ENCODE peak calls at places on chromosomes 3 and 15, in seven cellular contexts. One of them, this sample, is unnamed.

GRCh38 chr3:163543558-163544189 is 1534.6 kb downstream of the SI start:
- DNase-seq in Panc1: no peak
- DNase-seq in hepatocyte: no peak
- DNase-seq in body of pancreas: no peak
- DNase-seq in gastrocnemius medialis: no peak
- DNase-seq in GM12878: no peak
- DNase-seq in H9: no peak
- DNase-seq in this sample: no peak

GRCh38 chr15:93035953-93036810 is 52.8 kb downstream of the RGMA start:
- DNase-seq in H9: peak; percentile 26
- DNase-seq in body of pancreas: peak; percentile 62
- DNase-seq in Panc1: no peak
- DNase-seq in GM12878: no peak
- DNase-seq in hepatocyte: peak; percentile 50
- DNase-seq in gastrocnemius medialis: peak; percentile 51
- DNase-seq in this sample: no peak

GRCh38 chr15:77784361-77785292 is 151.9 kb upstream of the LINGO1 start:
- DNase-seq in Panc1: peak; percentile 7
- DNase-seq in gastrocnemius medialis: no peak
- DNase-seq in body of pancreas: peak; percentile 10
- DNase-seq in H9: peak; percentile 70
- DNase-seq in GM12878: no peak
- DNase-seq in hepatocyte: peak; percentile 21
- DNase-seq in this sample: no peak

GRCh38 chr15:78208887-78209645 is 25.3 kb downstream of the ACSBG1 start:
- DNase-seq in Panc1: no peak
- DNase-seq in hepatocyte: no peak
- DNase-seq in GM12878: no peak
- DNase-seq in gastrocnemius medialis: no peak
- DNase-seq in H9: peak; percentile 26
- DNase-seq in body of pancreas: no peak
- DNase-seq in this sample: no peak

GRCh38 chr3:25803833-25804232 is 13.9 kb downstream of the OXSM start:
- DNase-seq in gastrocnemius medialis: no peak
- DNase-seq in body of pancreas: no peak
- DNase-seq in H9: no peak
- DNase-seq in hepatocyte: no peak
- DNase-seq in Panc1: no peak
- DNase-seq in GM12878: no peak
- DNase-seq in this sample: no peak

GRCh38 chr3:116179091-116179490 is 266.2 kb downstream of the LSAMP start:
- DNase-seq in body of pancreas: no peak
- DNase-seq in GM12878: no peak
- DNase-seq in Panc1: no peak
- DNase-seq in H9: no peak
- DNase-seq in gastrocnemius medialis: no peak
- DNase-seq in hepatocyte: no peak
- DNase-seq in this sample: no peak

GRCh38 chr3:195421410-195421809 is 21.4 kb downstream of the ACAP2 start:
- DNase-seq in body of pancreas: no peak
- DNase-seq in Panc1: no peak
- DNase-seq in hepatocyte: no peak
- DNase-seq in GM12878: no peak
- DNase-seq in gastrocnemius medialis: no peak
- DNase-seq in H9: no peak
- DNase-seq in this sample: no peak

GRCh38 chr15:40085225-40085624 is 23.5 kb downstream of the BMF start:
- DNase-seq in hepatocyte: no peak
- DNase-seq in gastrocnemius medialis: no peak
- DNase-seq in body of pancreas: no peak
- DNase-seq in GM12878: no peak
- DNase-seq in Panc1: no peak
- DNase-seq in H9: no peak
- DNase-seq in this sample: peak; percentile 15

GRCh38 chr15:100711479-100712130 is 109.2 kb downstream of the ASB7 start:
- DNase-seq in gastrocnemius medialis: no peak
- DNase-seq in GM12878: no peak
- DNase-seq in H9: no peak
- DNase-seq in body of pancreas: no peak
- DNase-seq in hepatocyte: no peak
- DNase-seq in Panc1: no peak
- DNase-seq in this sample: no peak

GRCh38 chr3:63324621-63325020 is 46.5 kb downstream of the SYNPR start:
- DNase-seq in hepatocyte: no peak
- DNase-seq in gastrocnemius medialis: no peak
- DNase-seq in H9: no peak
- DNase-seq in Panc1: no peak
- DNase-seq in body of pancreas: no peak
- DNase-seq in GM12878: no peak
- DNase-seq in this sample: no peak

GRCh38 chr15:92638291-92638708 is 17.3 kb downstream of the FAM174B start:
- DNase-seq in hepatocyte: peak; percentile 73
- DNase-seq in gastrocnemius medialis: no peak
- DNase-seq in Panc1: no peak
- DNase-seq in GM12878: no peak
- DNase-seq in H9: no peak
- DNase-seq in body of pancreas: peak; percentile 82
- DNase-seq in this sample: no peak

GRCh38 chr3:130380398-130380797 is 34.9 kb downstream of the COL6A5 start:
- DNase-seq in H9: no peak
- DNase-seq in body of pancreas: no peak
- DNase-seq in Panc1: no peak
- DNase-seq in hepatocyte: no peak
- DNase-seq in GM12878: no peak
- DNase-seq in gastrocnemius medialis: no peak
- DNase-seq in this sample: no peak

GRCh38 chr3:187227658-187228258 is 30.5 kb downstream of the RTP1 start:
- DNase-seq in Panc1: no peak
- DNase-seq in GM12878: no peak
- DNase-seq in hepatocyte: no peak
- DNase-seq in body of pancreas: no peak
- DNase-seq in gastrocnemius medialis: no peak
- DNase-seq in H9: no peak
- DNase-seq in this sample: no peak

GRCh38 chr15:58966698-58967097 is 20.8 kb upstream of the RNF111 start:
- DNase-seq in H9: no peak
- DNase-seq in GM12878: no peak
- DNase-seq in Panc1: no peak
- DNase-seq in hepatocyte: no peak
- DNase-seq in gastrocnemius medialis: no peak
- DNase-seq in body of pancreas: no peak
- DNase-seq in this sample: no peak

GRCh38 chr3:195801251-195802183 is 10.2 kb downstream of the MUC4 start:
- DNase-seq in GM12878: no peak
- DNase-seq in H9: no peak
- DNase-seq in gastrocnemius medialis: no peak
- DNase-seq in Panc1: no peak
- DNase-seq in hepatocyte: no peak
- DNase-seq in body of pancreas: no peak
- DNase-seq in this sample: no peak

GRCh38 chr3:13870902-13871301 is 9.0 kb downstream of the WNT7A start:
- DNase-seq in Panc1: no peak
- DNase-seq in gastrocnemius medialis: no peak
- DNase-seq in hepatocyte: no peak
- DNase-seq in body of pancreas: no peak
- DNase-seq in GM12878: no peak
- DNase-seq in H9: no peak
- DNase-seq in this sample: no peak

GRCh38 chr3:37862219-37862711 is 585 bp downstream of the CTDSPL start:
- DNase-seq in body of pancreas: peak; percentile 45
- DNase-seq in Panc1: no peak
- DNase-seq in H9: peak; percentile 51
- DNase-seq in gastrocnemius medialis: no peak
- DNase-seq in GM12878: no peak
- DNase-seq in hepatocyte: peak; percentile 79
- DNase-seq in this sample: peak; percentile 54

GRCh38 chr3:37863552-37863865 is 1.8 kb downstream of the CTDSPL start:
- DNase-seq in Panc1: no peak
- DNase-seq in H9: no peak
- DNase-seq in hepatocyte: no peak
- DNase-seq in body of pancreas: no peak
- DNase-seq in GM12878: no peak
- DNase-seq in gastrocnemius medialis: no peak
- DNase-seq in this sample: no peak

GRCh38 chr3:37859908-37860199 is 1.8 kb upstream of the CTDSPL start:
- DNase-seq in Panc1: no peak
- DNase-seq in gastrocnemius medialis: no peak
- DNase-seq in body of pancreas: no peak
- DNase-seq in GM12878: no peak
- DNase-seq in H9: no peak
- DNase-seq in hepatocyte: no peak
- DNase-seq in this sample: no peak

GRCh38 chr3:37862712-37863551 is 1.3 kb downstream of the CTDSPL start:
- DNase-seq in H9: peak; percentile 41
- DNase-seq in Panc1: no peak
- DNase-seq in hepatocyte: peak; percentile 28
- DNase-seq in GM12878: no peak
- DNase-seq in body of pancreas: no peak
- DNase-seq in gastrocnemius medialis: peak; percentile 39
- DNase-seq in this sample: no peak

DNA sequence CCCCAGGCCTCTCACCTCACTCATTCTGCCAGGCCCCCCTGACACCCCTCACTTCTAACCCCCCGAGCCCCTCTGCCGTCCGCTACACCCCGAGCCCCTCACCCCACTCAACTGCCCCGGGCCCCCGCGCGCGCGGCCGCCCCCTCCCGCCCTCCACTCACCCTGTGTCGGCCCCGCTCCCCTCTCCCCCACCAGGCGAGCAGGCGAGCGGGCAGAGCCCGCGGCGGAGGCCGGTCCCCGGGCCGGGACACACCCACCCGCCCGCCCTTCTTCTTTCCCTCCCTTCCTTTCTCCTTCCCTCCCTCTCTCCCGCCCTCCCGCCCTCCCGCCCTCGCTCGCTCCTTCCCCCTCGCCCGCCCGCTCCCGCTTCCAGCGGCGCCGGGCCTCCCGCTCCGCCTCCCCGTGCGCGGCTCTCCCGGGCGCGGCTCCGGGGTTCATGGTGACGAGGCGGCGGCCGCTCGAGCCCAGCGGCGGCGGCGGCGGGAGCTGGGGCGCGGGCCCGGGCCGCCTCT is at the start of gene CTDSPL:
- DNase-seq in H9: peak; percentile 60
- DNase-seq in GM12878: no peak
- DNase-seq in body of pancreas: peak; percentile 54
- DNase-seq in Panc1: no peak
- DNase-seq in hepatocyte: peak; percentile 83
- DNase-seq in gastrocnemius medialis: no peak
- DNase-seq in this sample: peak; percentile 60
- H3K4me1 ChIP-seq in H9: peaks cover 5% of the 10 kb centered on the region
- H3K4me1 ChIP-seq in GM12878: no peaks in the 10 kb centered on the region
- H3K4me1 ChIP-seq in body of pancreas: peaks cover 35% of the 10 kb centered on the region
- H3K4me1 ChIP-seq in Panc1: peaks cover 26% of the 10 kb centered on the region
- H3K4me1 ChIP-seq in hepatocyte: peaks cover 23% of the 10 kb centered on the region
- H3K4me1 ChIP-seq in gastrocnemius medialis: peaks cover 19% of the 10 kb centered on the region
- H3K4me1 ChIP-seq in this sample: peaks cover 15% of the 10 kb centered on the region

GRCh38 chr15:88152672-88153071 is 103.9 kb downstream of the NTRK3 start:
- DNase-seq in GM12878: no peak
- DNase-seq in Panc1: no peak
- DNase-seq in H9: no peak
- DNase-seq in hepatocyte: no peak
- DNase-seq in gastrocnemius medialis: no peak
- DNase-seq in body of pancreas: no peak
- DNase-seq in this sample: no peak
- H3K27ac ChIP-seq in GM12878: no peak overlapping the region
- H3K27ac ChIP-seq in Panc1: no peak overlapping the region
- H3K27ac ChIP-seq in H9: no peak overlapping the region
- H3K27ac ChIP-seq in hepatocyte: no peak overlapping the region
- H3K27ac ChIP-seq in gastrocnemius medialis: no peak overlapping the region
- H3K27ac ChIP-seq in body of pancreas: no peak overlapping the region
- H3K27ac ChIP-seq in this sample: no peak overlapping the region

DNA sequence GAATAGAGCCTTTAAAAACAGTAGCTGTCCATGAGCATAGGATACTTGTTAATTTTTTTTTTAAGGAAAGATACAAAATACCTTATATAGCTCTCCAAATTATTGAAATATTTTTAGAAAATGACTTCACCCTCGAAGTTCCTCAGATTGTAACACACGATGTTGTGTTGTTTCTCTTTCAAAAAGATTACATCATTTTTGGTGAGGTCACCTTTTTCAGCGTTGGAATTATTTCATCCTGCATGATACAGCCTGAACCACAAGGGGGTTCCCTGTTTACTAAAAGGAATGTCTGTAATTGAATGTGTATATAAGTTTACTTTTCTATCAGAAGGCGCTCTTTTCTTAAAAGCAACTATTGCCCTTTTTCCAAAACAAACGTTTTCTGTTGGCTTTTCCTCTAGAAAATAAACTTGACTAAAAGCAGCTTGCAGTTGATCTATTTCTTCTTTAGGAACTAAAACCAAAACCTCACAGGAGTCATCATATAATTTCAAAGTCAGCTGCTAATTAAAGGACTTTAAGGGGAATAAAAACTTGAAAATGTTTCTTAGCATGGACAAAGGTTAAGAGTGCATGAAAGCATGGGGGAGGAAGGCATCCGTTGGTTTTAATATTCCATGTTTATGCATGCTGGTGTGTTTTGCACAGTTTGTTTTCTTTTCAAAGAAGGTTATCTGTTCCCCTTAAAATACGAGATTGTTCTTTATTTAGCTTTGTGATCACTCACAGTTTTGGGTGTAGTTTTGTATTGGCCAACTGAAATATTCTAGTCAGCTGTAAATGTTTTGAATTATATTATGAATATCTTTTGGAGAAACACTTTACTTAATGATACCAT is 29.4 kb downstream of the LYSMD4 start:
- DNase-seq in H9: no peak
- DNase-seq in gastrocnemius medialis: no peak
- DNase-seq in hepatocyte: peak; percentile 83
- DNase-seq in Panc1: peak; percentile 82
- DNase-seq in body of pancreas: peak; percentile 56
- DNase-seq in GM12878: no peak
- DNase-seq in this sample: peak; percentile 52
- TF ChIP-seq CTCF in H9: peak; percentile 60
- TF ChIP-seq CTCF in gastrocnemius medialis: peak; percentile 72
- TF ChIP-seq CTCF in hepatocyte: peak; percentile 61
- TF ChIP-seq CTCF in Panc1: peak; percentile 7
- TF ChIP-seq CTCF in body of pancreas: peak; percentile 50
- TF ChIP-seq CTCF in GM12878: peak; percentile 24
- TF ChIP-seq CTCF in this sample: peak; percentile 57

GRCh38 chr15:45634442-45635190 is at the start of gene SQOR:
- DNase-seq in hepatocyte: peak; percentile 85
- DNase-seq in gastrocnemius medialis: peak; percentile 95
- DNase-seq in Panc1: no peak
- DNase-seq in body of pancreas: peak; percentile 96
- DNase-seq in H9: peak; percentile 68
- DNase-seq in GM12878: peak; percentile 59
- DNase-seq in this sample: peak; percentile 88

GRCh38 chr15:45635191-45635638 is 386 bp downstream of the SQOR start:
- DNase-seq in H9: peak; percentile 53
- DNase-seq in gastrocnemius medialis: peak; percentile 87
- DNase-seq in hepatocyte: peak; percentile 78
- DNase-seq in body of pancreas: peak; percentile 83
- DNase-seq in Panc1: no peak
- DNase-seq in GM12878: no peak
- DNase-seq in this sample: peak; percentile 81

GRCh38 chr15:45637552-45638033 is 2.8 kb downstream of the SQOR start:
- DNase-seq in body of pancreas: peak; percentile 69
- DNase-seq in gastrocnemius medialis: peak; percentile 73
- DNase-seq in hepatocyte: peak; percentile 71
- DNase-seq in GM12878: peak; percentile 85
- DNase-seq in Panc1: no peak
- DNase-seq in H9: no peak
- DNase-seq in this sample: peak; percentile 59

GRCh38 chr15:45638641-45639040 is 3.8 kb downstream of the SQOR start:
- DNase-seq in H9: no peak
- DNase-seq in hepatocyte: no peak
- DNase-seq in GM12878: no peak
- DNase-seq in Panc1: no peak
- DNase-seq in gastrocnemius medialis: no peak
- DNase-seq in body of pancreas: no peak
- DNase-seq in this sample: no peak

GRCh38 chr15:45635763-45636292 is 999 bp downstream of the SQOR start:
- DNase-seq in body of pancreas: no peak
- DNase-seq in gastrocnemius medialis: no peak
- DNase-seq in hepatocyte: no peak
- DNase-seq in H9: no peak
- DNase-seq in GM12878: no peak
- DNase-seq in Panc1: no peak
- DNase-seq in this sample: no peak
- H3K4me1 ChIP-seq in body of pancreas: peaks cover 41% of the 10 kb centered on the region
- H3K4me1 ChIP-seq in gastrocnemius medialis: peaks cover 44% of the 10 kb centered on the region
- H3K4me1 ChIP-seq in hepatocyte: peaks cover 21% of the 10 kb centered on the region
- H3K4me1 ChIP-seq in H9: no peaks in the 10 kb centered on the region
- H3K4me1 ChIP-seq in GM12878: peaks cover 26% of the 10 kb centered on the region
- H3K4me1 ChIP-seq in Panc1: peaks cover 38% of the 10 kb centered on the region
- H3K4me1 ChIP-seq in this sample: peaks cover 32% of the 10 kb centered on the region